ENCODE peak calls at places on chromosome 7, in nine cellular contexts. One of them, this sample, is unnamed.

GRCh38 chr7:112183266-112183665 is 22.9 kb downstream of the DOCK4 start:
- DNase-seq in OCI-LY7: no peak
- DNase-seq in MM.1S: no peak
- DNase-seq in tibial artery: no peak
- DNase-seq in AG04450: no peak
- DNase-seq in heart left ventricle: no peak
- DNase-seq in neuronal stem cell: no peak
- DNase-seq in psoas muscle: no peak
- DNase-seq in left ventricle myocardium inferior: no peak
- DNase-seq in this sample: no peak

GRCh38 chr7:56091591-56091990 is 1.2 kb downstream of the PHKG1 start:
- DNase-seq in left ventricle myocardium inferior: peak
- DNase-seq in neuronal stem cell: no peak
- DNase-seq in heart left ventricle: peak
- DNase-seq in MM.1S: no peak
- DNase-seq in AG04450: no peak
- DNase-seq in psoas muscle: peak
- DNase-seq in tibial artery: peak
- DNase-seq in OCI-LY7: no peak
- DNase-seq in this sample: peak

GRCh38 chr7:4684826-4685225 is 2.7 kb downstream of the FOXK1 start:
- DNase-seq in OCI-LY7: no peak
- DNase-seq in psoas muscle: no peak
- DNase-seq in MM.1S: no peak
- DNase-seq in AG04450: no peak
- DNase-seq in neuronal stem cell: no peak
- DNase-seq in heart left ventricle: no peak
- DNase-seq in tibial artery: no peak
- DNase-seq in left ventricle myocardium inferior: no peak
- DNase-seq in this sample: no peak

GRCh38 chr7:90180011-90180585 is 25.8 kb downstream of the STEAP1 start:
- DNase-seq in psoas muscle: no peak
- DNase-seq in heart left ventricle: no peak
- DNase-seq in tibial artery: no peak
- DNase-seq in OCI-LY7: no peak
- DNase-seq in neuronal stem cell: no peak
- DNase-seq in left ventricle myocardium inferior: no peak
- DNase-seq in MM.1S: peak
- DNase-seq in AG04450: no peak
- DNase-seq in this sample: no peak

GRCh38 chr7:116979430-116979829 is 26.1 kb downstream of the ST7 start:
- DNase-seq in psoas muscle: no peak
- DNase-seq in heart left ventricle: no peak
- DNase-seq in tibial artery: no peak
- DNase-seq in OCI-LY7: no peak
- DNase-seq in neuronal stem cell: no peak
- DNase-seq in left ventricle myocardium inferior: no peak
- DNase-seq in AG04450: no peak
- DNase-seq in MM.1S: no peak
- DNase-seq in this sample: no peak

GRCh38 chr7:128941946-128942526 is 4.3 kb downstream of the IRF5 start:
- DNase-seq in AG04450: no peak
- DNase-seq in left ventricle myocardium inferior: no peak
- DNase-seq in heart left ventricle: no peak
- DNase-seq in neuronal stem cell: no peak
- DNase-seq in MM.1S: no peak
- DNase-seq in psoas muscle: no peak
- DNase-seq in OCI-LY7: no peak
- DNase-seq in tibial artery: no peak
- DNase-seq in this sample: no peak

GRCh38 chr7:158955146-158955870 is 99.0 kb downstream of the DYNC2I1 start:
- DNase-seq in left ventricle myocardium inferior: no peak
- DNase-seq in OCI-LY7: no peak
- DNase-seq in neuronal stem cell: no peak
- DNase-seq in AG04450: no peak
- DNase-seq in heart left ventricle: no peak
- DNase-seq in MM.1S: no peak
- DNase-seq in psoas muscle: no peak
- DNase-seq in tibial artery: no peak
- DNase-seq in this sample: no peak

GRCh38 chr7:155995183-155995612 is 182.9 kb upstream of the SHH start:
- DNase-seq in AG04450: no peak
- DNase-seq in MM.1S: no peak
- DNase-seq in heart left ventricle: no peak
- DNase-seq in psoas muscle: no peak
- DNase-seq in OCI-LY7: peak
- DNase-seq in left ventricle myocardium inferior: no peak
- DNase-seq in neuronal stem cell: no peak
- DNase-seq in tibial artery: no peak
- DNase-seq in this sample: no peak

DNA sequence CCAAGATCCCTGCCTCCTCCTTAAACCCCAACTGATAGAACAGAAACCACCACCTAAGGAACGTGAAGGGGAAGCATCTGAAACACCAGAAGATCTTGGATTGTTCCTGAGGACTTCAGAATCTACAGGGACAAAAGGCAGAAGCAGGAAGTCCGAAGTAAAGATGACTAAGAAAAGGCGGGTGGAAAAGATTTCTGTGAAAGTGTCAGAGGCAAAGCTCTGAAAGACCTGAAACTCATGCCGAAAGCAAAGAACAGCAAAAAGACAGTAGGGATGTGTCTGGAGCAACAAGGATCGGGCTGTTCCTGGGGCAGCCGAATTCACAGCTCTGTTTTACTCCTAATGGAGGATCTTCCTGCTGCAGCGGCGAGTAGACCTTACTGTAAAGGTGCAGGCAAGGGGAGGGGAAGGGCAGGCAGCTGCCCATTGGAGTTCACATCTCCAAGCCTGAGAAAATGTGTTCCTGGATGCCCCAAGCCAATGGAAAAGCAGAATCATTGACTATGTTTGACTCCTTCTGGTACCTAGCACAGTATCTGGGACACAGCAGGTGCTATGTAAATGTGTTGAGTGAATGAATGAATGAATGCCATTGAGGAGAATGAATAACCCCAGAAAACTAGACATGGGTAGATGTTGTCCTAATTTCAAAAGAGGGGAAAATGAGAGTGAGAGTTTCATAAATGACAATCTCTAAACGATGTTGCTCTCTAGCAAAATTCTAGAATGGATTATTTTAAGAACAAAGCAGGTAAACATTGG is 40.4 kb downstream of the PDIA4 start:
- DNase-seq in tibial artery: no peak
- DNase-seq in psoas muscle: no peak
- DNase-seq in left ventricle myocardium inferior: no peak
- DNase-seq in AG04450: no peak
- DNase-seq in neuronal stem cell: no peak
- DNase-seq in heart left ventricle: no peak
- DNase-seq in MM.1S: peak
- DNase-seq in OCI-LY7: peak
- DNase-seq in this sample: no peak
- H3K27ac ChIP-seq in tibial artery: peak
- H3K27ac ChIP-seq in psoas muscle: peak
- H3K27ac ChIP-seq in left ventricle myocardium inferior: peak
- H3K27ac ChIP-seq in AG04450: peak
- H3K27ac ChIP-seq in neuronal stem cell: peak
- H3K27ac ChIP-seq in heart left ventricle: peak
- H3K27ac ChIP-seq in MM.1S: peak
- H3K27ac ChIP-seq in OCI-LY7: peak
- H3K27ac ChIP-seq in this sample: peak

GRCh38 chr7:31073486-31074383 is 21.6 kb downstream of the ADCYAP1R1 start:
- DNase-seq in AG04450: no peak
- DNase-seq in left ventricle myocardium inferior: peak
- DNase-seq in psoas muscle: peak
- DNase-seq in neuronal stem cell: no peak
- DNase-seq in tibial artery: no peak
- DNase-seq in MM.1S: no peak
- DNase-seq in heart left ventricle: peak
- DNase-seq in OCI-LY7: no peak
- DNase-seq in this sample: no peak
- H3K27ac ChIP-seq in AG04450: no peak
- H3K27ac ChIP-seq in left ventricle myocardium inferior: peak
- H3K27ac ChIP-seq in psoas muscle: no peak
- H3K27ac ChIP-seq in neuronal stem cell: no peak
- H3K27ac ChIP-seq in tibial artery: no peak
- H3K27ac ChIP-seq in MM.1S: no peak
- H3K27ac ChIP-seq in heart left ventricle: no peak
- H3K27ac ChIP-seq in OCI-LY7: no peak
- H3K27ac ChIP-seq in this sample: no peak

GRCh38 chr7:16762177-16762576 is 8.6 kb downstream of the TSPAN13 start:
- DNase-seq in neuronal stem cell: no peak
- DNase-seq in OCI-LY7: no peak
- DNase-seq in AG04450: no peak
- DNase-seq in heart left ventricle: no peak
- DNase-seq in MM.1S: no peak
- DNase-seq in left ventricle myocardium inferior: no peak
- DNase-seq in tibial artery: no peak
- DNase-seq in psoas muscle: no peak
- DNase-seq in this sample: no peak

GRCh38 chr7:16770657-16771329 is 17.2 kb downstream of the TSPAN13 start:
- DNase-seq in AG04450: no peak
- DNase-seq in psoas muscle: no peak
- DNase-seq in left ventricle myocardium inferior: no peak
- DNase-seq in OCI-LY7: no peak
- DNase-seq in MM.1S: no peak
- DNase-seq in tibial artery: no peak
- DNase-seq in heart left ventricle: no peak
- DNase-seq in neuronal stem cell: no peak
- DNase-seq in this sample: no peak

GRCh38 chr7:16765436-16765859 is 11.9 kb downstream of the TSPAN13 start:
- DNase-seq in tibial artery: no peak
- DNase-seq in psoas muscle: no peak
- DNase-seq in left ventricle myocardium inferior: no peak
- DNase-seq in AG04450: no peak
- DNase-seq in MM.1S: no peak
- DNase-seq in heart left ventricle: no peak
- DNase-seq in neuronal stem cell: no peak
- DNase-seq in OCI-LY7: no peak
- DNase-seq in this sample: no peak

GRCh38 chr7:16759840-16760239 is 6.3 kb downstream of the TSPAN13 start:
- DNase-seq in AG04450: no peak
- DNase-seq in neuronal stem cell: no peak
- DNase-seq in psoas muscle: no peak
- DNase-seq in left ventricle myocardium inferior: no peak
- DNase-seq in MM.1S: no peak
- DNase-seq in OCI-LY7: no peak
- DNase-seq in heart left ventricle: no peak
- DNase-seq in tibial artery: no peak
- DNase-seq in this sample: no peak

GRCh38 chr7:16764942-16765341 is 11.4 kb downstream of the TSPAN13 start:
- DNase-seq in left ventricle myocardium inferior: no peak
- DNase-seq in AG04450: no peak
- DNase-seq in tibial artery: no peak
- DNase-seq in OCI-LY7: no peak
- DNase-seq in neuronal stem cell: no peak
- DNase-seq in psoas muscle: no peak
- DNase-seq in MM.1S: no peak
- DNase-seq in heart left ventricle: no peak
- DNase-seq in this sample: no peak
- H3K27ac ChIP-seq in left ventricle myocardium inferior: peak
- H3K27ac ChIP-seq in AG04450: no peak
- H3K27ac ChIP-seq in tibial artery: no peak
- H3K27ac ChIP-seq in OCI-LY7: no peak
- H3K27ac ChIP-seq in neuronal stem cell: no peak
- H3K27ac ChIP-seq in psoas muscle: peak
- H3K27ac ChIP-seq in MM.1S: no peak
- H3K27ac ChIP-seq in heart left ventricle: peak
- H3K27ac ChIP-seq in this sample: no peak

GRCh38 chr7:95622001-95622549 is 25.8 kb upstream of the PDK4 start:
- DNase-seq in heart left ventricle: no peak
- DNase-seq in AG04450: no peak
- DNase-seq in psoas muscle: no peak
- DNase-seq in MM.1S: no peak
- DNase-seq in tibial artery: no peak
- DNase-seq in left ventricle myocardium inferior: no peak
- DNase-seq in neuronal stem cell: no peak
- DNase-seq in OCI-LY7: no peak
- DNase-seq in this sample: no peak
- H3K27ac ChIP-seq in heart left ventricle: no peak
- H3K27ac ChIP-seq in AG04450: no peak
- H3K27ac ChIP-seq in psoas muscle: no peak
- H3K27ac ChIP-seq in MM.1S: no peak
- H3K27ac ChIP-seq in tibial artery: no peak
- H3K27ac ChIP-seq in left ventricle myocardium inferior: no peak
- H3K27ac ChIP-seq in neuronal stem cell: no peak
- H3K27ac ChIP-seq in OCI-LY7: no peak
- H3K27ac ChIP-seq in this sample: no peak

GRCh38 chr7:150406565-150407421 is 27.7 kb downstream of the ZNF775 start:
- DNase-seq in heart left ventricle: peak
- DNase-seq in MM.1S: peak
- DNase-seq in neuronal stem cell: no peak
- DNase-seq in left ventricle myocardium inferior: no peak
- DNase-seq in psoas muscle: peak
- DNase-seq in OCI-LY7: peak
- DNase-seq in AG04450: no peak
- DNase-seq in tibial artery: no peak
- DNase-seq in this sample: no peak
- H3K27ac ChIP-seq in heart left ventricle: peak
- H3K27ac ChIP-seq in MM.1S: peak
- H3K27ac ChIP-seq in neuronal stem cell: no peak
- H3K27ac ChIP-seq in left ventricle myocardium inferior: peak
- H3K27ac ChIP-seq in psoas muscle: peak
- H3K27ac ChIP-seq in OCI-LY7: peak
- H3K27ac ChIP-seq in AG04450: peak
- H3K27ac ChIP-seq in tibial artery: peak
- H3K27ac ChIP-seq in this sample: peak

DNA sequence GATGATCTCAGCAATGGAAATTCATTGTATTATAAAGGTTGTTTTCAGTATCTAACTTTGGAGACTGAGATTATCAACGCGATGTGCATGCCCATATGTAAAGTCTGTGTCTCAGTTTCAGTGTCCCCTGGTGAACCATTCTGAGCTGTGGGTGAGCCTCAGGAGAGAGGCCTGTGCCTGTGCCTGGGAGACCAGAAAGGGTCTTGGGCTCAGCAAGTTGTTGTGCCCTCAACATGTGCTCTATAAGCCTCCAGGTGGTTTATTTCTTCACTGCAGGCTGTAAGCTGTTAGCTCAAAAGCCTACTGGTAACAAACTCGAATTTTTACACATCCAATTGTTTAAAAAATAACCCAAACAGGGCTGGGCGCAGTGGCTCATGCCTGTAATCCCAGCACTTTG is 151.9 kb downstream of the PKD1L1 start:
- DNase-seq in AG04450: no peak
- DNase-seq in tibial artery: no peak
- DNase-seq in neuronal stem cell: no peak
- DNase-seq in heart left ventricle: no peak
- DNase-seq in left ventricle myocardium inferior: no peak
- DNase-seq in MM.1S: peak
- DNase-seq in psoas muscle: no peak
- DNase-seq in OCI-LY7: no peak
- DNase-seq in this sample: no peak
- H3K27ac ChIP-seq in AG04450: peak
- H3K27ac ChIP-seq in tibial artery: no peak
- H3K27ac ChIP-seq in neuronal stem cell: no peak
- H3K27ac ChIP-seq in heart left ventricle: no peak
- H3K27ac ChIP-seq in left ventricle myocardium inferior: no peak
- H3K27ac ChIP-seq in MM.1S: no peak
- H3K27ac ChIP-seq in psoas muscle: no peak
- H3K27ac ChIP-seq in OCI-LY7: no peak
- H3K27ac ChIP-seq in this sample: no peak

GRCh38 chr7:149729586-149729982 is 43.8 kb downstream of the ZNF467 start:
- DNase-seq in AG04450: no peak
- DNase-seq in MM.1S: no peak
- DNase-seq in tibial artery: no peak
- DNase-seq in left ventricle myocardium inferior: no peak
- DNase-seq in psoas muscle: no peak
- DNase-seq in neuronal stem cell: no peak
- DNase-seq in heart left ventricle: no peak
- DNase-seq in OCI-LY7: no peak
- DNase-seq in this sample: no peak
- H3K27ac ChIP-seq in AG04450: no peak
- H3K27ac ChIP-seq in MM.1S: no peak
- H3K27ac ChIP-seq in tibial artery: no peak
- H3K27ac ChIP-seq in left ventricle myocardium inferior: peak
- H3K27ac ChIP-seq in psoas muscle: peak
- H3K27ac ChIP-seq in neuronal stem cell: no peak
- H3K27ac ChIP-seq in heart left ventricle: peak
- H3K27ac ChIP-seq in OCI-LY7: no peak
- H3K27ac ChIP-seq in this sample: no peak